ENCODE peak calls at places on chromosomes 3 and 15, in nine cellular contexts. O is Panc1, L is tibial artery, R is breast epithelium, Z is mammary epithelial cell, N is aorta, Y is heart left ventricle, T is GM23248, F is lung. U is an unnamed sample. For H3K4me1, the result is how much of the 10 kb centered on the place peaks cover.

GRCh38 chr3:65342084-65342683 is 654.4 kb upstream of the ADAMTS9 start:
- DNase-seq in O (peak), L (no peak), R (no peak), Z (peak), N (no peak), Y (no peak), T (peak), F (no peak), U (no peak)

GRCh38 chr3:9786209-9786739 is 6.0 kb downstream of the TADA3 start:
- DNase-seq in O (no peak), L (no peak), R (no peak), Z (no peak), N (peak), Y (no peak), T (no peak), F (no peak), U (no peak)

GRCh38 chr3:79329154-79329553 is 438.6 kb downstream of the ROBO1 start:
- DNase-seq in O (no peak), L (no peak), R (no peak), Z (peak), N (no peak), Y (no peak), T (peak), F (no peak), U (no peak)

GRCh38 chr15:67768592-67768991 is 56.7 kb upstream of the SKOR1 start:
- DNase-seq in O (no peak), L (no peak), R (no peak), Z (no peak), N (no peak), Y (no peak), T (no peak), F (no peak), U (no peak)

GRCh38 chr15:66565731-66566130 is at the start of gene LCTL:
- DNase-seq in O (no peak), L (no peak), R (no peak), Z (peak), N (no peak), Y (no peak), T (peak), F (no peak), U (peak)

GRCh38 chr3:68666409-68667193 is 265.7 kb downstream of the TAFA4 start:
- DNase-seq in O (no peak), L (no peak), R (no peak), Z (peak), N (no peak), Y (no peak), T (no peak), F (no peak), U (peak)

GRCh38 chr15:101277943-101278564 is 769 bp upstream of the SELENOS start:
- DNase-seq in O (no peak), L (no peak), R (no peak), Z (no peak), N (no peak), Y (no peak), T (no peak), F (no peak), U (no peak)

GRCh38 chr15:58889363-58889762 is 44.1 kb downstream of the SLTM start:
- DNase-seq in O (no peak), L (no peak), R (no peak), Z (peak), N (no peak), Y (no peak), T (peak), F (no peak), U (no peak)

GRCh38 chr15:68894208-68894607 is 36.1 kb upstream of the SPESP1 start:
- DNase-seq in O (no peak), L (no peak), R (no peak), Z (no peak), N (no peak), Y (no peak), T (no peak), F (no peak), U (no peak)

GRCh38 chr3:152879130-152879789 is 44.3 kb downstream of the P2RY1 start:
- DNase-seq in O (no peak), L (no peak), R (no peak), Z (no peak), N (no peak), Y (no peak), T (no peak), F (no peak), U (no peak)

GRCh38 chr3:159765025-159765859 is 223.4 kb upstream of the IL12A start:
- DNase-seq in O (peak), L (peak), R (peak), Z (peak), N (peak), Y (peak), T (peak), F (peak), U (peak)

GRCh38 chr3:107438671-107439070 is 61.4 kb downstream of the CCDC54 start:
- DNase-seq in O (no peak), L (no peak), R (no peak), Z (no peak), N (no peak), Y (no peak), T (no peak), F (no peak), U (no peak)

GRCh38 chr15:71425388-71425787 is 310.1 kb downstream of the THSD4 start:
- DNase-seq in O (no peak), L (no peak), R (no peak), Z (no peak), N (no peak), Y (no peak), T (no peak), F (no peak), U (no peak)

GRCh38 chr3:127031046-127031810 is 48.3 kb downstream of the PLXNA1 start:
- DNase-seq in O (no peak), L (no peak), R (no peak), Z (no peak), N (no peak), Y (no peak), T (no peak), F (no peak), U (no peak)

GRCh38 chr3:106329505-106329904 is 460.7 kb upstream of the CBLB start:
- DNase-seq in O (no peak), L (no peak), R (no peak), Z (no peak), N (no peak), Y (no peak), T (no peak), F (no peak), U (no peak)

GRCh38 chr15:62802612-62803011 is 239.9 kb upstream of the TPM1 start:
- DNase-seq in O (no peak), L (no peak), R (no peak), Z (no peak), N (no peak), Y (no peak), T (no peak), F (no peak), U (no peak)

GRCh38 chr15:38691365-38691764 is 126.8 kb upstream of the RASGRP1 start:
- DNase-seq in O (no peak), L (no peak), R (no peak), Z (no peak), N (no peak), Y (no peak), T (no peak), F (no peak), U (no peak)

GRCh38 chr15:38690737-38691332 is 126.2 kb upstream of the RASGRP1 start:
- DNase-seq in O (no peak), L (peak), R (peak), Z (peak), N (peak), Y (peak), T (peak), F (peak), U (peak)

GRCh38 chr15:38691951-38692788 is 127.6 kb upstream of the RASGRP1 start:
- DNase-seq in O (no peak), L (no peak), R (no peak), Z (no peak), N (no peak), Y (no peak), T (no peak), F (no peak), U (no peak)

GRCh38 chr15:38688761-38689160 is 124.1 kb upstream of the RASGRP1 start:
- DNase-seq in O (no peak), L (no peak), R (no peak), Z (peak), N (no peak), Y (no peak), T (no peak), F (no peak), U (no peak)

DNA sequence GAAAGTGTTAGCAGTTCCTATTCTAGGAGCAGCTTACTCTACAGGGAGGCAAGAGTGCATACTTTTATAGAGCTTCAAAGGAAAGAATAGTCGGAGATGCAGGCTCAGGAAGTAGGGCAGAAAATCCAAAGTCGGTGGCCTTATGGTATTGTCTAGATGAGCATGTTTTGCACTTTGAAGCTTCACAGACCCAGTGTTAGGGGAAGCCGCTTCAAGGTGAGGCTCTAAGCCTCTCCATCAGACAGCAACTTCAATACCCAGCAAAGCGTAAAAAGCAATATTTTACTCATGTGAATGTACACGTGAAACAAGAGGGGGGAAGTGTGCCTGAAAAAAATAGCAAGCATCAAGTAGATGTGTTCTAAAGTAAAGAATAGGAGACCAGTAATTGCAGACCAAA is 125.6 kb upstream of the RASGRP1 start:
- DNase-seq in O (no peak), L (no peak), R (no peak), Z (no peak), N (no peak), Y (no peak), T (no peak), F (no peak), U (no peak)
- H3K4me1 ChIP-seq in O (under half), L (under half), R (under half), Z (under half), N (under half), Y (under half), T (under half), F (under half), U (under half)

DNA sequence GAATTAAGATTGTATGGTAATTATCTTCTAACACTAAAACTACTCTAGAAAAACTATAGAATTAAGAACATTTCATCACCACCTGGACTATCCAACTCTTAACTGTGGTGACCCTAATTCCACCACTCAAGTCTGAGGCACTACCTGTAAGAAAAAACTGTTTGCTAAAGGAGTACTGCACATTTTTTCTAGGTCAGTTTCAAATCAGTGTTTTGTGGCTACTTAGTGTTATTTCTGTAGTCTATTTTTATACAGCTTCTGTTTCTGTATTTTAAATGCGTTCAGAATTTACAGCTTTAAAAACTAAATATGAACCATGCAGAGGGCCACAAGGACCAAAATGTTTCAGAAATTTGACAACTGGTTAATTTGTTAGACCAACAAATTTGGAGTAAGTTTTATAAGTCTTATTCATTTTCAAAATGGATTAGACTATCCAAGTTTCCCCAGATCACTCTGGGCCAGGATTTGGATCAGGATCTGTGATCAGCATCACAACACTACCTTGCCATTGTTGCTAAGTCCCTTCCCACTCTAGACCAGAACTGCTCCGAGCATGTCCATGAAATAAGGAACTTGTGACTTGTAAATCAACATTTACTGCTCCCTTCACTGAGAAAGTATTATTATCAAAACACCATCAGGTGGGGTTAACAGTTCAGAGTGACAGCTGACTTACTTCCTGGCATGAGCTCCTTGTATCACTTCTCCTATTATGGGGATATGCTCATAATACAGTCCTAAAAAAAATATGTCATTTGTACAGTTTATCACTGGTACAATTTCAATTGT is 8.6 kb downstream of the GLT8D1 start:
- DNase-seq in O (no peak), L (no peak), R (no peak), Z (no peak), N (no peak), Y (no peak), T (no peak), F (no peak), U (no peak)
- H3K27ac ChIP-seq in O (no peak), L (no peak), R (no peak), Z (no peak), N (no peak), Y (no peak), T (peak), F (no peak), U (no peak)

GRCh38 chr3:72408983-72409779 is 439.1 kb downstream of the SHQ1 start:
- DNase-seq in O (no peak), L (no peak), R (no peak), Z (no peak), N (no peak), Y (no peak), T (no peak), F (no peak), U (peak)
- H3K4me1 ChIP-seq in O (under half), L (half or more), R (under half), Z (under half), N (under half), Y (under half), T (under half), F (under half), U (under half)

GRCh38 chr15:90463381-90463780 is 66.3 kb upstream of the CRTC3 start:
- DNase-seq in O (peak), L (no peak), R (no peak), Z (peak), N (no peak), Y (peak), T (peak), F (no peak), U (no peak)

GRCh38 chr15:90465140-90465929 is 64.4 kb upstream of the CRTC3 start:
- DNase-seq in O (no peak), L (no peak), R (no peak), Z (no peak), N (no peak), Y (no peak), T (peak), F (no peak), U (no peak)

GRCh38 chr15:90456236-90456635 is 68.2 kb downstream of the IQGAP1 start:
- DNase-seq in O (no peak), L (no peak), R (no peak), Z (no peak), N (no peak), Y (no peak), T (no peak), F (no peak), U (no peak)

GRCh38 chr15:90459368-90459767 is 70.4 kb upstream of the CRTC3 start:
- DNase-seq in O (no peak), L (no peak), R (no peak), Z (no peak), N (no peak), Y (peak), T (no peak), F (no peak), U (no peak)

DNA sequence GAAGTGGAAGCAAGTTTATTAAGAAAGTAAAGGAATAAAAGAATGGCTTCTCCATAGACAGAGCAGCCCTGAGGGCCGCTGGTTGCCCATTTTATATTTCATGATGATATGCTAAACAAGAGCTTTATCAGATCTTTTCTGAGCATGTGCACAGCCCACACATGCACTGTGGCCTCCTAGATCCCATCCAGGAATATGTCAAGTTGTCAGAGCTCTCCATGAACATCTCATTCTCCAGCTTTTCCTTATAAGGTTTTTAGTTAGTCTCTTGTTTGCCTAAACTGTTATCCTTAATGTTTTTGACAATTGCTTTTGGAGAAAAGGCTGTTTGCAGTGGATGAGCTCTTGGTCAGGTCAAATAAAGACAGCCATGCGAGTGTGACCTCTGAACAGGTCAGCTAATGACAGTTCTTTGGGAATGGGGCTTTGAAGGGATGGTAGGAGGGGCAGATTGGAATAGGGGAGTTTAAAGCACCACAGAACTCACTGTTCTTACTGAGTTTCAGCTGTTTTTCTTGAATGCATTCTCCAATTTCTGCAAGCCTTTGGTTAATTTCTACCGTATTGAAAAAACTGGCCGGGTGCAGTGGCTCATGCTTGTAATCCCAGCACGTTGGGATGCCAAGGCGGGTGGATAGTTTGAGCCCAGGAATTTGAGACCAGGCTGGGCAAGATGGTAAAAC is 69.4 kb upstream of the CRTC3 start:
- DNase-seq in O (no peak), L (no peak), R (no peak), Z (no peak), N (no peak), Y (no peak), T (no peak), F (no peak), U (no peak)
- H3K27ac ChIP-seq in O (no peak), L (peak), R (no peak), Z (no peak), N (peak), Y (no peak), T (no peak), F (peak), U (no peak)

DNA sequence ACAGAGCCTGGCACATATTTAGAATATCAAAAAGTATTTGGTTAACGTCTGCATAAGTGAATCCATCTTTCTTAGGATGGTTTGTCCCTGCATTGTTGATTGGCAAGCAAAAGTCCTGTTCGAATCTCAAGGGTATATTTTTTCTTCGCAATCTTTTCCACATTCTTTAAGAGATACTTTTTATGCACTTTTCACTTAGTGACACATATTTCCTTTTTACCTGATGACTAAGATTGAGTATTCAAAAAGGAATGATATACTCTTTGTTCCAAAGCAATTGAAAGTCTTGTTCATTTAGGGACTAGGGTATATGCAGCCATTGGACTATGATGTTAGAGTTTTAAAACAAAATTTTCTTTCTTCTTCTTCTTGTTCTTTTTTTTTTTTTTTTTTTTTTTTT is 349.9 kb downstream of the NLGN1 start:
- DNase-seq in O (no peak), L (no peak), R (no peak), Z (peak), N (no peak), Y (no peak), T (peak), F (no peak), U (peak)
- H3K4me1 ChIP-seq in O (under half), L (under half), R (under half), Z (under half), N (under half), Y (under half), T (half or more), F (under half), U (under half)

GRCh38 chr3:156918746-156919145 is 92.6 kb downstream of the LEKR1 start:
- DNase-seq in O (no peak), L (no peak), R (no peak), Z (peak), N (no peak), Y (no peak), T (no peak), F (no peak), U (no peak)
- H3K27ac ChIP-seq in O (no peak), L (no peak), R (no peak), Z (no peak), N (no peak), Y (no peak), T (no peak), F (no peak), U (no peak)

GRCh38 chr3:54079729-54080128 is 42.6 kb upstream of the CACNA2D3 start:
- DNase-seq in O (no peak), L (no peak), R (no peak), Z (no peak), N (no peak), Y (no peak), T (no peak), F (no peak), U (no peak)
- H3K4me1 ChIP-seq in O (under half), L (under half), R (under half), Z (under half), N (under half), Y (under half), T (under half), F (under half), U (under half)